ENCODE peak calls at places on chromosomes 16 and 17, in eight cellular contexts. One of them, this sample, is unnamed.

GRCh38 chr17:44601574-44602372 is 44.5 kb downstream of the FZD2 start:
- DNase-seq in fibroblast of the aortic adventitia: no peak
- DNase-seq in Caco-2: no peak
- DNase-seq in hypothalamus: no peak
- DNase-seq in SHP77: no peak
- DNase-seq in HS-27A: no peak
- DNase-seq in activated effector memory CD4-positive, alpha-beta T cell treated with anti-CD3 and anti-CD28 coated beads, Interleukin-2, amount 50 U/mL, for 16 hours: no peak
- DNase-seq in nephron progenitor cell: peak; percentile 26
- DNase-seq in this sample: no peak

GRCh38 chr16:81623365-81624102 is 155.6 kb upstream of the PLCG2 start:
- DNase-seq in fibroblast of the aortic adventitia: peak; percentile 62
- DNase-seq in Caco-2: no peak
- DNase-seq in hypothalamus: peak; percentile 46
- DNase-seq in SHP77: peak; percentile 55
- DNase-seq in HS-27A: no peak
- DNase-seq in activated effector memory CD4-positive, alpha-beta T cell treated with anti-CD3 and anti-CD28 coated beads, Interleukin-2, amount 50 U/mL, for 16 hours: peak; percentile 80
- DNase-seq in nephron progenitor cell: peak; percentile 32
- DNase-seq in this sample: peak; percentile 34

GRCh38 chr17:38969281-38969680 is 2.1 kb upstream of the FBXO47 start:
- DNase-seq in fibroblast of the aortic adventitia: no peak
- DNase-seq in Caco-2: no peak
- DNase-seq in hypothalamus: no peak
- DNase-seq in SHP77: no peak
- DNase-seq in HS-27A: no peak
- DNase-seq in activated effector memory CD4-positive, alpha-beta T cell treated with anti-CD3 and anti-CD28 coated beads, Interleukin-2, amount 50 U/mL, for 16 hours: no peak
- DNase-seq in nephron progenitor cell: no peak
- DNase-seq in this sample: no peak

GRCh38 chr17:72514888-72515287 is 394.1 kb downstream of the SOX9 start:
- DNase-seq in fibroblast of the aortic adventitia: peak; percentile 74
- DNase-seq in Caco-2: no peak
- DNase-seq in hypothalamus: peak; percentile 28
- DNase-seq in SHP77: no peak
- DNase-seq in HS-27A: no peak
- DNase-seq in activated effector memory CD4-positive, alpha-beta T cell treated with anti-CD3 and anti-CD28 coated beads, Interleukin-2, amount 50 U/mL, for 16 hours: no peak
- DNase-seq in nephron progenitor cell: no peak
- DNase-seq in this sample: peak; percentile 7

GRCh38 chr16:55292491-55292890 is 31.5 kb upstream of the IRX6 start:
- DNase-seq in fibroblast of the aortic adventitia: no peak
- DNase-seq in Caco-2: no peak
- DNase-seq in hypothalamus: no peak
- DNase-seq in SHP77: no peak
- DNase-seq in HS-27A: no peak
- DNase-seq in activated effector memory CD4-positive, alpha-beta T cell treated with anti-CD3 and anti-CD28 coated beads, Interleukin-2, amount 50 U/mL, for 16 hours: no peak
- DNase-seq in nephron progenitor cell: no peak
- DNase-seq in this sample: no peak

GRCh38 chr16:63806794-63807506 is 1314.9 kb downstream of the CDH11 start:
- DNase-seq in fibroblast of the aortic adventitia: no peak
- DNase-seq in Caco-2: no peak
- DNase-seq in hypothalamus: no peak
- DNase-seq in SHP77: no peak
- DNase-seq in HS-27A: no peak
- DNase-seq in activated effector memory CD4-positive, alpha-beta T cell treated with anti-CD3 and anti-CD28 coated beads, Interleukin-2, amount 50 U/mL, for 16 hours: no peak
- DNase-seq in nephron progenitor cell: no peak
- DNase-seq in this sample: no peak

GRCh38 chr16:13453325-13453724 is 466.6 kb upstream of the ERCC4 start:
- DNase-seq in fibroblast of the aortic adventitia: no peak
- DNase-seq in Caco-2: no peak
- DNase-seq in hypothalamus: no peak
- DNase-seq in SHP77: no peak
- DNase-seq in HS-27A: no peak
- DNase-seq in activated effector memory CD4-positive, alpha-beta T cell treated with anti-CD3 and anti-CD28 coated beads, Interleukin-2, amount 50 U/mL, for 16 hours: no peak
- DNase-seq in nephron progenitor cell: no peak
- DNase-seq in this sample: no peak

GRCh38 chr17:74968361-74968780 is 4.2 kb downstream of the HID1 start:
- DNase-seq in fibroblast of the aortic adventitia: no peak
- DNase-seq in Caco-2: peak; percentile 78
- DNase-seq in hypothalamus: no peak
- DNase-seq in SHP77: no peak
- DNase-seq in HS-27A: no peak
- DNase-seq in activated effector memory CD4-positive, alpha-beta T cell treated with anti-CD3 and anti-CD28 coated beads, Interleukin-2, amount 50 U/mL, for 16 hours: no peak
- DNase-seq in nephron progenitor cell: no peak
- DNase-seq in this sample: no peak

GRCh38 chr17:44247346-44248219 is 20.4 kb downstream of the SLC4A1 start:
- DNase-seq in fibroblast of the aortic adventitia: no peak
- DNase-seq in Caco-2: no peak
- DNase-seq in hypothalamus: no peak
- DNase-seq in SHP77: no peak
- DNase-seq in HS-27A: no peak
- DNase-seq in activated effector memory CD4-positive, alpha-beta T cell treated with anti-CD3 and anti-CD28 coated beads, Interleukin-2, amount 50 U/mL, for 16 hours: no peak
- DNase-seq in nephron progenitor cell: peak; percentile 57
- DNase-seq in this sample: no peak

GRCh38 chr17:6437466-6437865 is 2.5 kb upstream of the AIPL1 start:
- DNase-seq in fibroblast of the aortic adventitia: no peak
- DNase-seq in Caco-2: no peak
- DNase-seq in hypothalamus: no peak
- DNase-seq in SHP77: no peak
- DNase-seq in HS-27A: no peak
- DNase-seq in activated effector memory CD4-positive, alpha-beta T cell treated with anti-CD3 and anti-CD28 coated beads, Interleukin-2, amount 50 U/mL, for 16 hours: no peak
- DNase-seq in nephron progenitor cell: no peak
- DNase-seq in this sample: no peak

GRCh38 chr16:46949216-46949892 is 24.1 kb downstream of the DNAJA2 start:
- DNase-seq in fibroblast of the aortic adventitia: no peak
- DNase-seq in Caco-2: no peak
- DNase-seq in hypothalamus: no peak
- DNase-seq in SHP77: no peak
- DNase-seq in HS-27A: no peak
- DNase-seq in activated effector memory CD4-positive, alpha-beta T cell treated with anti-CD3 and anti-CD28 coated beads, Interleukin-2, amount 50 U/mL, for 16 hours: peak; percentile 81
- DNase-seq in nephron progenitor cell: no peak
- DNase-seq in this sample: no peak

GRCh38 chr16:82542714-82543113 is 84.1 kb upstream of the CDH13 start:
- DNase-seq in fibroblast of the aortic adventitia: no peak
- DNase-seq in Caco-2: no peak
- DNase-seq in hypothalamus: no peak
- DNase-seq in SHP77: no peak
- DNase-seq in HS-27A: no peak
- DNase-seq in activated effector memory CD4-positive, alpha-beta T cell treated with anti-CD3 and anti-CD28 coated beads, Interleukin-2, amount 50 U/mL, for 16 hours: no peak
- DNase-seq in nephron progenitor cell: no peak
- DNase-seq in this sample: no peak

GRCh38 chr17:266701-267656 is 85.5 kb upstream of the DOC2B start:
- DNase-seq in fibroblast of the aortic adventitia: peak; percentile 5
- DNase-seq in Caco-2: peak; percentile 17
- DNase-seq in hypothalamus: peak; percentile 50
- DNase-seq in SHP77: no peak
- DNase-seq in HS-27A: no peak
- DNase-seq in activated effector memory CD4-positive, alpha-beta T cell treated with anti-CD3 and anti-CD28 coated beads, Interleukin-2, amount 50 U/mL, for 16 hours: peak; percentile 36
- DNase-seq in nephron progenitor cell: no peak
- DNase-seq in this sample: peak; percentile 35

GRCh38 chr17:16653367-16654041 is at the start of gene ZNF624:
- DNase-seq in fibroblast of the aortic adventitia: peak; percentile 90
- DNase-seq in Caco-2: peak; percentile 96
- DNase-seq in hypothalamus: peak; percentile 86
- DNase-seq in SHP77: peak; percentile 100
- DNase-seq in HS-27A: peak; percentile 93
- DNase-seq in activated effector memory CD4-positive, alpha-beta T cell treated with anti-CD3 and anti-CD28 coated beads, Interleukin-2, amount 50 U/mL, for 16 hours: peak; percentile 95
- DNase-seq in nephron progenitor cell: peak; percentile 92
- DNase-seq in this sample: peak; percentile 90

GRCh38 chr16:85316321-85316919 is 204.1 kb upstream of the CIBAR2 start:
- DNase-seq in fibroblast of the aortic adventitia: peak; percentile 63
- DNase-seq in Caco-2: peak; percentile 77
- DNase-seq in hypothalamus: peak; percentile 63
- DNase-seq in SHP77: peak; percentile 55
- DNase-seq in HS-27A: no peak
- DNase-seq in activated effector memory CD4-positive, alpha-beta T cell treated with anti-CD3 and anti-CD28 coated beads, Interleukin-2, amount 50 U/mL, for 16 hours: peak; percentile 72
- DNase-seq in nephron progenitor cell: peak; percentile 85
- DNase-seq in this sample: peak; percentile 30

GRCh38 chr17:33163827-33164555 is 129.1 kb downstream of the ASIC2 start:
- DNase-seq in fibroblast of the aortic adventitia: peak; percentile 13
- DNase-seq in Caco-2: no peak
- DNase-seq in hypothalamus: no peak
- DNase-seq in SHP77: no peak
- DNase-seq in HS-27A: no peak
- DNase-seq in activated effector memory CD4-positive, alpha-beta T cell treated with anti-CD3 and anti-CD28 coated beads, Interleukin-2, amount 50 U/mL, for 16 hours: no peak
- DNase-seq in nephron progenitor cell: no peak
- DNase-seq in this sample: no peak

GRCh38 chr17:39755550-39756375 is 18.0 kb downstream of the GRB7 start:
- DNase-seq in fibroblast of the aortic adventitia: no peak
- DNase-seq in Caco-2: no peak
- DNase-seq in hypothalamus: no peak
- DNase-seq in SHP77: no peak
- DNase-seq in HS-27A: no peak
- DNase-seq in activated effector memory CD4-positive, alpha-beta T cell treated with anti-CD3 and anti-CD28 coated beads, Interleukin-2, amount 50 U/mL, for 16 hours: peak; percentile 82
- DNase-seq in nephron progenitor cell: no peak
- DNase-seq in this sample: no peak

GRCh38 chr17:7887482-7888183 is 956 bp upstream of the CHD3 start:
- DNase-seq in fibroblast of the aortic adventitia: peak; percentile 97
- DNase-seq in Caco-2: peak; percentile 73
- DNase-seq in hypothalamus: peak; percentile 84
- DNase-seq in SHP77: peak; percentile 100
- DNase-seq in HS-27A: peak; percentile 79
- DNase-seq in activated effector memory CD4-positive, alpha-beta T cell treated with anti-CD3 and anti-CD28 coated beads, Interleukin-2, amount 50 U/mL, for 16 hours: peak; percentile 96
- DNase-seq in nephron progenitor cell: peak; percentile 84
- DNase-seq in this sample: peak; percentile 42

GRCh38 chr16:88611220-88611821 is 27.1 kb upstream of the IL17C start:
- DNase-seq in fibroblast of the aortic adventitia: no peak
- DNase-seq in Caco-2: no peak
- DNase-seq in hypothalamus: no peak
- DNase-seq in SHP77: no peak
- DNase-seq in HS-27A: no peak
- DNase-seq in activated effector memory CD4-positive, alpha-beta T cell treated with anti-CD3 and anti-CD28 coated beads, Interleukin-2, amount 50 U/mL, for 16 hours: no peak
- DNase-seq in nephron progenitor cell: peak; percentile 68
- DNase-seq in this sample: no peak

GRCh38 chr17:29549169-29549935 is 17.5 kb downstream of the ABHD15 start:
- DNase-seq in fibroblast of the aortic adventitia: peak; percentile 40
- DNase-seq in Caco-2: no peak
- DNase-seq in hypothalamus: no peak
- DNase-seq in SHP77: no peak
- DNase-seq in HS-27A: no peak
- DNase-seq in activated effector memory CD4-positive, alpha-beta T cell treated with anti-CD3 and anti-CD28 coated beads, Interleukin-2, amount 50 U/mL, for 16 hours: no peak
- DNase-seq in nephron progenitor cell: no peak
- DNase-seq in this sample: no peak

GRCh38 chr17:65175952-65176351 is 38.8 kb downstream of the RGS9 start:
- DNase-seq in fibroblast of the aortic adventitia: no peak
- DNase-seq in Caco-2: no peak
- DNase-seq in hypothalamus: no peak
- DNase-seq in SHP77: no peak
- DNase-seq in HS-27A: no peak
- DNase-seq in activated effector memory CD4-positive, alpha-beta T cell treated with anti-CD3 and anti-CD28 coated beads, Interleukin-2, amount 50 U/mL, for 16 hours: no peak
- DNase-seq in nephron progenitor cell: no peak
- DNase-seq in this sample: no peak

GRCh38 chr17:73096201-73096600 is 3.7 kb upstream of the SLC39A11 start:
- DNase-seq in fibroblast of the aortic adventitia: no peak
- DNase-seq in Caco-2: no peak
- DNase-seq in hypothalamus: no peak
- DNase-seq in SHP77: no peak
- DNase-seq in HS-27A: no peak
- DNase-seq in activated effector memory CD4-positive, alpha-beta T cell treated with anti-CD3 and anti-CD28 coated beads, Interleukin-2, amount 50 U/mL, for 16 hours: no peak
- DNase-seq in nephron progenitor cell: no peak
- DNase-seq in this sample: no peak

GRCh38 chr17:348692-349425 is 3.7 kb downstream of the RPH3AL start:
- DNase-seq in fibroblast of the aortic adventitia: no peak
- DNase-seq in Caco-2: peak; percentile 24
- DNase-seq in hypothalamus: no peak
- DNase-seq in SHP77: no peak
- DNase-seq in HS-27A: no peak
- DNase-seq in activated effector memory CD4-positive, alpha-beta T cell treated with anti-CD3 and anti-CD28 coated beads, Interleukin-2, amount 50 U/mL, for 16 hours: peak; percentile 46
- DNase-seq in nephron progenitor cell: no peak
- DNase-seq in this sample: no peak